ENCODE peak calls at places on chromosome 13, in five cellular contexts. F, Z, Y, H and P are unnamed samples.

GRCh38 chr13:20901668-20902437 is 693 bp downstream of the XPO4 start:
- DNase-seq in F (no peak), Z (peak; percentile 24), Y (peak; percentile 3), H (peak; percentile 16), P (no peak)

GRCh38 chr13:99385940-99386339 is 78.7 kb upstream of the GPR183 start:
- DNase-seq in F (no peak), Z (no peak), Y (no peak), H (no peak), P (no peak)

GRCh38 chr13:50115695-50116094 is 100.5 kb downstream of the KCNRG start:
- DNase-seq in F (no peak), Z (no peak), Y (no peak), H (no peak), P (no peak)

GRCh38 chr13:85741017-85741416 is 58.2 kb downstream of the SLITRK6 start:
- DNase-seq in F (no peak), Z (no peak), Y (no peak), H (no peak), P (no peak)

GRCh38 chr13:97388385-97388784 is 45.6 kb upstream of the RAP2A start:
- DNase-seq in F (no peak), Z (no peak), Y (no peak), H (no peak), P (no peak)

GRCh38 chr13:43848250-43848649 is 31.3 kb downstream of the CCDC122 start:
- DNase-seq in F (no peak), Z (no peak), Y (no peak), H (no peak), P (no peak)

GRCh38 chr13:49388256-49388655 is 55.6 kb downstream of the CAB39L start:
- DNase-seq in F (no peak), Z (no peak), Y (no peak), H (no peak), P (no peak)

GRCh38 chr13:106213028-106213427 is 322.4 kb downstream of the EFNB2 start:
- DNase-seq in F (no peak), Z (no peak), Y (no peak), H (no peak), P (no peak)

GRCh38 chr13:46071590-46072249 is 19.2 kb upstream of the ZC3H13 start:
- DNase-seq in F (no peak), Z (no peak), Y (no peak), H (no peak), P (no peak)

GRCh38 chr13:102440259-102440936 is 38.5 kb upstream of the FGF14 start:
- DNase-seq in F (no peak), Z (no peak), Y (no peak), H (peak; percentile 31), P (no peak)

GRCh38 chr13:99237981-99238662 is 20.1 kb downstream of the GPR18 start:
- DNase-seq in F (no peak), Z (no peak), Y (no peak), H (no peak), P (no peak)

GRCh38 chr13:41651413-41652068 is 194.2 kb downstream of the RGCC start:
- DNase-seq in F (no peak), Z (no peak), Y (no peak), H (no peak), P (no peak)

GRCh38 chr13:48773531-48774275 is 120.0 kb downstream of the CYSLTR2 start:
- DNase-seq in F (no peak), Z (no peak), Y (no peak), H (no peak), P (no peak)

GRCh38 chr13:112968910-112969691 is at the start of gene MCF2L:
- DNase-seq in F (no peak), Z (peak; percentile 50), Y (peak; percentile 52), H (peak; percentile 23), P (no peak)

GRCh38 chr13:64154514-64154913 is 2738.9 kb upstream of the PCDH20 start:
- DNase-seq in F (no peak), Z (no peak), Y (no peak), H (no peak), P (no peak)

GRCh38 chr13:40316301-40316700 is 350.1 kb downstream of the FOXO1 start:
- DNase-seq in F (no peak), Z (no peak), Y (no peak), H (no peak), P (no peak)

GRCh38 chr13:104442541-104442940 is 1376.3 kb upstream of the SLC10A2 start:
- DNase-seq in F (no peak), Z (no peak), Y (no peak), H (no peak), P (no peak)

GRCh38 chr13:72839831-72840426 is 58.0 kb downstream of the PIBF1 start:
- DNase-seq in F (no peak), Z (peak; percentile 32), Y (peak; percentile 15), H (peak; percentile 44), P (no peak)